ENCODE peak calls at places on chromosome 19, in five cellular contexts. X is fibroblast of lung, I is neural progenitor cell, T is HCT116, V is mammary epithelial cell. R is an unnamed sample.

GRCh38 chr19:49297403-49297802 is 27.6 kb downstream of the SLC6A16 start:
- DNase-seq in X (peak; percentile 52), I (no peak), T (no peak), V (no peak), R (no peak)

GRCh38 chr19:21117041-21117907 is 24.6 kb upstream of the ZNF431 start:
- DNase-seq in X (no peak), I (no peak), T (no peak), V (peak; percentile 51), R (no peak)

GRCh38 chr19:20162821-20163220 is 4.2 kb upstream of the ZNF486 start:
- DNase-seq in X (no peak), I (no peak), T (no peak), V (no peak), R (peak; percentile 56)

GRCh38 chr19:4352701-4353121 is 9.3 kb downstream of the MPND start:
- DNase-seq in X (peak; percentile 77), I (peak; percentile 84), T (no peak), V (no peak), R (peak; percentile 68)

GRCh38 chr19:4320419-4320818 is 16.0 kb downstream of the FSD1 start:
- DNase-seq in X (no peak), I (no peak), T (no peak), V (no peak), R (no peak)

GRCh38 chr19:30686252-30686762 is 314.1 kb downstream of the ZNF536 start:
- DNase-seq in X (peak; percentile 40), I (no peak), T (no peak), V (no peak), R (no peak)

GRCh38 chr19:6611441-6611852 is 20.5 kb upstream of the CD70 start:
- DNase-seq in X (peak; percentile 10), I (no peak), T (no peak), V (peak; percentile 59), R (no peak)

GRCh38 chr19:1183543-1184172 is 9.6 kb upstream of the SBNO2 start:
- DNase-seq in X (no peak), I (no peak), T (peak; percentile 73), V (peak; percentile 92), R (no peak)

GRCh38 chr19:54889566-54889965 is 15.5 kb downstream of the FCAR start:
- DNase-seq in X (no peak), I (no peak), T (no peak), V (no peak), R (no peak)

GRCh38 chr19:4181053-4181508 is 1.3 kb downstream of the SIRT6 start:
- DNase-seq in X (no peak), I (no peak), T (no peak), V (no peak), R (no peak)

GRCh38 chr19:35395762-35396199 is 24.9 kb downstream of the GPR42 start:
- DNase-seq in X (no peak), I (peak; percentile 6), T (no peak), V (no peak), R (no peak)

GRCh38 chr19:3760871-3761361 is 576 bp downstream of the APBA3 start:
- DNase-seq in X (peak; percentile 5), I (no peak), T (no peak), V (no peak), R (peak; percentile 12)

GRCh38 chr19:18419699-18420460 is 682 bp downstream of the SSBP4 start:
- DNase-seq in X (no peak), I (peak; percentile 62), T (no peak), V (no peak), R (peak; percentile 71)

GRCh38 chr19:18700501-18701249 is 17.2 kb downstream of the CRTC1 start:
- DNase-seq in X (peak; percentile 44), I (peak; percentile 89), T (no peak), V (peak; percentile 59), R (peak; percentile 57)

GRCh38 chr19:49541914-49542313 is 14.1 kb downstream of the RCN3 start:
- DNase-seq in X (no peak), I (no peak), T (no peak), V (no peak), R (no peak)

GRCh38 chr19:44401787-44402115 is 343 bp upstream of the ZNF285 start:
- DNase-seq in X (no peak), I (no peak), T (no peak), V (no peak), R (no peak)
- H3K9ac ChIP-seq in X (no peak overlapping the region), I (no peak overlapping the region), T (no peak overlapping the region), V (no peak overlapping the region), R (no peak overlapping the region)

DNA sequence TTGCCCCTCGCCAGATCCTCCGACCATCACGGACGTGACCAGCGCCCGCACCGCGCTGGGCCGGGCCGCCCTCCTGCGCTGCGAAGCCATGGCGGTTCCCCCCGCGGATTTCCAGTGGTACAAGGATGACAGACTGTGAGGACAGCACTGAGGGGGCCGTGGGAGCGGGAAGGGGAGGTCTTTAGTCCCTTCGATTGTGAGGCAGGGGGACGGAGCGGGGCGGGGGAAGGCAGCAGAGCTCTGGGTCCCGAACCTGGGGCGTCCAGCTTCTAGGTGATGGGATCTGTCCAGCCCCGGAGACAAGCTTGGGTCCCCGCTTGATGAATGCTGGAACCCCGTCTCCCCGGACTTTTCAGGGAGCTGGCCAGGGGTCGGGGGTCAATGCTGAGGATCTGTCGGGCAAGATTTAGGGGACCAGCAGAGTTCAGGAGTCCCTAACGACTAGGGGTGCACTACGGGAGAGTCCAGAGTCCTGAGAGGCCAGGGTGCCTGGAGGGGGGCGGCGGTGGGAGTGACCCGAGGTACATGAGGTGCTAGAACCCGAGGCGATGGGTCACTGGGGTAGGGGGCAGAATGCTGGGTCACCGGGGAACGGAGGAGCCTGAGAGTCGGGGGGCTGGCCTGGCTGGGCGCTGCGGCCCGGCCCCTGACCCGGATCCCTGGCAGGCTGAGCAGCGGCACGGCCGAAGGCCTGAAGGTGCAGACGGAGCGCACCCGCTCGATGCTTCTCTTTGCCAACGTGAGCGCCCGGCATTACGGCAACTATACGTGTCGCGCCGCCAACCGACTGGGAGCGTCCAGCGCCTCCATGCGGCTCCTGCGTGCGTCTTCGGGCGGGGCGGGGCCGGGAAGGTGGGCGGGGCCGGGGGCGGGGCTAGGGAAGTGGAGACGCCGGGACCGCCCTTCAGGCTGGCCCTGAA is 14.6 kb downstream of the VSIG10L start:
- DNase-seq in X (peak; percentile 41), I (peak; percentile 84), T (no peak), V (peak; percentile 31), R (no peak)
- TF ChIP-seq EZH2 in X (no peak), I (no peak), T (no peak), V (no peak), R (no peak)

DNA sequence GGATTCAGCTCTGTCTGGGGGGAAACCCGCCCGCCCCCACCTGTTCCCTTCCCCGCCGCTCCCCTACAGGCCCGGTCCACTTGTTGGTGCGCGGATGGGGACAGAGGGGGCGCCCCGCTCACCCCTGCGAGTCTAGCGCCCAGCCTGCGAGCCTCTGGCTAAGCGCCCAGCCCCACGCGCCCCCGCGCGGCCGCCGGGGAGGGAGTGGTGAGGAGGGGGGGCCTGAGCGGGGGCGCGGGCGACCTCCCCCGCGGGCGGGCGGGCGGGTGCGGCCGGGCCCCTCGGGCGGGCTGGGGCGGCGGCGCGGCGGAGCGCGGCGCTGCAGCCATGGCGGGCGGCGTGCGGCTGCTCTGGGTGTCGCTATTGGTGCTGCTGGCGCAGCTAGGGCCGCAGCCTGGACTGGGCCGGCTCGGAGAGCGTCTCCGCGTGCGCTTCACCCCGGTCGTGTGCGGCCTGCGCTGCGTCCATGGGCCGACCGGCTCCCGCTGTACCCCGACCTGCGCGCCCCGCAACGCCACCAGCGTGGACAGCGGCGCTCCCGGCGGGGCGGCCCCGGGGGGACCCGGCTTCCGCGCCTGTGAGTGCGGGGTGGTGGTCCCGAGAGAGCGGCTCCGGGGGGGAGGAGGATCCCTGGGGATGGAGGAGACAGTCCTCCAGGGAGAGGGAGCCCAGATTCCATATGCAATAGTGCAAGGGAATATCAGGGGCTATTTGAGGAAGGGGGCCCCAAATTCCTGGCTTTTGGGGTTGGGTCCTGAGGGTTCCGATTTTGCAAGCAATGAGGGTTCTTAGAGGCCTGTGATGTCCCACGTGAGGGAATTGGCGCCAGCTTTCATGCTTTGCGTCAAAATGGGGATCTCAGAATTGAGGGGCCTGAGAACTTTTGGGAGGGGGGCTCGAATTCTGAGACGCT is at the start of gene LTBP4:
- DNase-seq in X (peak; percentile 52), I (peak; percentile 72), T (no peak), V (no peak), R (no peak)
- TF ChIP-seq CTCF in X (no peak), I (peak; percentile 40), T (peak; percentile 7), V (peak; percentile 27), R (no peak)

DNA sequence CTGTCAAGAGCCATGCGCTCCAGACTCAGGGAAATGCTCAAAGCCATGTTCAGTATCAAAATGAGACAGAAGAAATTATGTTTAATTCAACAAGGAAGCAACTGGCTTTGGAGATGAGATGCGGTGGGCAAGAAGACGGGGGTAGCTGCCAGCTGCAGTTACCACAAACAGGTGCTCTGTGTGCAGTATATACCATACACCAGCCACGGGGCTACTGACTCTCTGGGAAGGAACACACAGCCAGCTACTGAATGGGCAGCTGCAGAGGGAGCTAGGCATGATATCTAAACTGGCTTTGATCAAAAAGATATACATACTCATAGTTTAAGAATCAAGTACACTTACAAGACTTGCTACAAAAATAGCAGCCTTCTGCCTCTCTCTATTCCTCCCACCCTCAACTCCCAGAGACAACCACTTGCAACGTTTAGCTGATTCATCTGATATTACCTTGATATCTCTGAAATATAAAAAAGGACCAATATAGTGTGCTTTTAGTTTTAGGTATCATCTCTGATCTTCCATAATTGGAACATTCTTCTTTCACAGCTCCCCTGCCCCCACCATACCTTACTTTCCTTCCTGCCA is 593.0 kb downstream of the UQCRFS1 start:
- DNase-seq in X (no peak), I (no peak), T (no peak), V (no peak), R (peak; percentile 86)
- H3K9ac ChIP-seq in X (no peak overlapping the region), I (no peak overlapping the region), T (no peak overlapping the region), V (no peak overlapping the region), R (peak overlapping the region; percentile 53)